ENCODE peak calls at places on chromosomes 4 and X, in seven cellular contexts. H is activated T-cell treated with anti-CD3 and anti-CD28 coated beads for 1 hour; K is RWPE1; V is activated naive CD4-positive, alpha-beta T cell treated with anti-CD3 and anti-CD28 coated beads, Interleukin-2, amount 50 U/mL, for 16 hours; A is neural crest cell; Q is NCI-H2081; M is activated CD4-positive, alpha-beta T cell treated with anti-CD3 and anti-CD28 coated beads, Interleukin-2, amount 10 ng/mL, durations not matched to agents 7 days and 5 days. C is an unnamed sample.

GRCh38 chr4:179698321-179698720 is 2256.1 kb upstream of the AGA start:
- DNase-seq in A (no peak), Q (no peak), K (no peak), V (no peak), M (no peak), H (no peak), C (no peak)

GRCh38 chr4:184993243-184993642 is 25.0 kb upstream of the HELT start:
- DNase-seq in K (no peak), Q (no peak), A (no peak), V (no peak), H (no peak), M (no peak), C (no peak)

GRCh38 chr4:42638993-42639392 is 17.9 kb downstream of the ATP8A1 start:
- DNase-seq in H (no peak), A (no peak), V (no peak), Q (no peak), K (no peak), M (no peak), C (no peak)

GRCh38 chr4:147060171-147060931 is 114.7 kb upstream of the TTC29 start:
- DNase-seq in M (no peak), A (no peak), H (no peak), K (no peak), Q (no peak), V (no peak), C (no peak)

GRCh38 chrX:465418-465817 is 78.7 kb upstream of the PPP2R3B start:
- DNase-seq in Q (no peak), K (no peak), M (no peak), V (no peak), H (no peak), A (no peak), C (no peak)

GRCh38 chr4:8277356-8278008 is 7.9 kb downstream of the HTRA3 start:
- DNase-seq in V (no peak), Q (no peak), M (no peak), A (no peak), K (no peak), H (no peak), C (no peak)

GRCh38 chr4:127708985-127709384 is 21.2 kb upstream of the SLC25A31 start:
- DNase-seq in M (no peak), A (no peak), K (peak), H (no peak), V (no peak), Q (no peak), C (no peak)

GRCh38 chrX:136209016-136209738 is 42.0 kb downstream of the MAP7D3 start:
- DNase-seq in V (peak), Q (no peak), K (no peak), H (no peak), A (peak), M (peak), C (no peak)

GRCh38 chrX:103363046-103363445 is 6.7 kb downstream of the TCEAL9 start:
- DNase-seq in A (no peak), H (no peak), M (no peak), Q (no peak), V (no peak), K (no peak), C (no peak)

GRCh38 chrX:130830599-130831346 is 72.2 kb downstream of the ENOX2 start:
- DNase-seq in A (no peak), Q (no peak), V (no peak), M (no peak), K (no peak), H (no peak), C (no peak)

GRCh38 chr4:86036729-86037128 is 323.1 kb downstream of the MAPK10 start:
- DNase-seq in H (no peak), A (no peak), V (no peak), M (no peak), K (no peak), Q (no peak), C (no peak)

GRCh38 chr4:93396274-93396673 is 432.3 kb upstream of the ATOH1 start:
- DNase-seq in M (no peak), A (no peak), H (no peak), V (no peak), Q (no peak), K (peak), C (no peak)

GRCh38 chr4:134201216-134202098 is at the start of gene PABPC4L:
- DNase-seq in M (no peak), H (no peak), K (peak), Q (peak), A (peak), V (no peak), C (peak)

GRCh38 chrX:63186137-63186536 is 165.0 kb downstream of the SPIN4 start:
- DNase-seq in M (no peak), A (no peak), Q (no peak), V (no peak), H (no peak), K (no peak), C (no peak)

C was measured in NCI-H2227 treated with DMSO at 0.1 percent for 48 hours.